ENCODE peak calls at places on chromosomes 6 and 20, in four cellular contexts. W is neural crest cell; N is cardiac muscle cell; I is CD4-positive, alpha-beta T cell. J is an unnamed sample.

GRCh38 chr20:57654363-57654997 is 34.3 kb upstream of the ZBP1 start:
- DNase-seq in I (peak; percentile 56), W (peak; percentile 50), N (peak; percentile 73), J (peak; percentile 55)

GRCh38 chr6:170135041-170135440 is 155.8 kb downstream of the DLL1 start:
- DNase-seq in W (no peak), N (no peak), I (no peak), J (no peak)

GRCh38 chr6:158086054-158086705 is 81.9 kb downstream of the SERAC1 start:
- DNase-seq in W (no peak), I (no peak), N (peak; percentile 40), J (no peak)

GRCh38 chr6:28807682-28808280 is 116.0 kb downstream of the TRIM27 start:
- DNase-seq in I (no peak), W (no peak), N (peak; percentile 48), J (no peak)

GRCh38 chr6:130019796-130020105 is 1.4 kb downstream of the L3MBTL3 start:
- DNase-seq in W (no peak), I (no peak), N (no peak), J (no peak)

GRCh38 chr20:13336308-13337089 is 115.4 kb downstream of the ISM1 start:
- DNase-seq in N (no peak), I (no peak), W (no peak), J (no peak)

GRCh38 chr6:167764713-167765479 is 61.8 kb upstream of the AFDN start:
- DNase-seq in I (no peak), W (no peak), N (no peak), J (no peak)

GRCh38 chr6:132715204-132715603 is 1.3 kb upstream of the VNN1 start:
- DNase-seq in W (peak; percentile 16), N (peak; percentile 92), I (no peak), J (no peak)

GRCh38 chr6:159094444-159095252 is 49.9 kb upstream of the TAGAP start:
- DNase-seq in N (no peak), I (peak; percentile 48), W (no peak), J (peak; percentile 76)

GRCh38 chr6:167007930-167008329 is 8.7 kb downstream of the CEP43 start:
- DNase-seq in N (no peak), I (no peak), W (no peak), J (no peak)

DNA sequence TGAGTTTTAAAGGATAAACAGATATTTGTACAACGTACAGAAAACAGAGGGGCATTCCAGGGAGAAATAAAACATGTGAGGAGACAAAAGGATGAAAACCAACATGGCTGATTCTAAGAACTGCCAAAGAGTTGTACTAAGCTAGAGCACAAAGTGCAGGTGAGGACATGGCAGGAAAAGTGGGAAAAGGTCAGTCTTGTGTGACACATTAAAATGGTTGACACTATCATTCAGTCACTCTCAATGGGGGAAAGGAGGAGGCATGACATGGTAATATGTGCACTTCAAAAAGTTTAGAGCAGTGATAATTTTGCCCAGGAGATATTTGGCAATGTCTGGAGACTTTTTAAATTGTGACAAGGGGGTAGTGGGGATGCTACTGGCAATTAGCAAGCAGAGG is 21.8 kb downstream of the PHIP start:
- DNase-seq in W (no peak), I (no peak), N (no peak), J (no peak)
- TF ChIP-seq CTCF in W (no peak), I (no peak), N (no peak), J (no peak)

GRCh38 chr6:36389353-36389752 is 1.9 kb upstream of the ETV7 start:
- DNase-seq in I (no peak), W (no peak), N (no peak), J (no peak)

GRCh38 chr6:36383608-36384007 is 3.9 kb downstream of the ETV7 start:
- DNase-seq in I (no peak), W (no peak), N (no peak), J (no peak)

GRCh38 chr6:36384095-36384494 is 3.4 kb downstream of the ETV7 start:
- DNase-seq in N (no peak), W (no peak), I (no peak), J (no peak)

GRCh38 chr6:36387440-36388303 is at the start of gene ETV7:
- DNase-seq in W (no peak), N (peak; percentile 30), I (peak; percentile 21), J (no peak)

GRCh38 chr6:36386495-36387439 is 702 bp downstream of the ETV7 start:
- DNase-seq in I (peak; percentile 11), W (no peak), N (peak; percentile 75), J (peak; percentile 27)
- TF ChIP-seq CTCF in I (no peak), W (peak; percentile 36), N (peak; percentile 35), J (no peak)

DNA sequence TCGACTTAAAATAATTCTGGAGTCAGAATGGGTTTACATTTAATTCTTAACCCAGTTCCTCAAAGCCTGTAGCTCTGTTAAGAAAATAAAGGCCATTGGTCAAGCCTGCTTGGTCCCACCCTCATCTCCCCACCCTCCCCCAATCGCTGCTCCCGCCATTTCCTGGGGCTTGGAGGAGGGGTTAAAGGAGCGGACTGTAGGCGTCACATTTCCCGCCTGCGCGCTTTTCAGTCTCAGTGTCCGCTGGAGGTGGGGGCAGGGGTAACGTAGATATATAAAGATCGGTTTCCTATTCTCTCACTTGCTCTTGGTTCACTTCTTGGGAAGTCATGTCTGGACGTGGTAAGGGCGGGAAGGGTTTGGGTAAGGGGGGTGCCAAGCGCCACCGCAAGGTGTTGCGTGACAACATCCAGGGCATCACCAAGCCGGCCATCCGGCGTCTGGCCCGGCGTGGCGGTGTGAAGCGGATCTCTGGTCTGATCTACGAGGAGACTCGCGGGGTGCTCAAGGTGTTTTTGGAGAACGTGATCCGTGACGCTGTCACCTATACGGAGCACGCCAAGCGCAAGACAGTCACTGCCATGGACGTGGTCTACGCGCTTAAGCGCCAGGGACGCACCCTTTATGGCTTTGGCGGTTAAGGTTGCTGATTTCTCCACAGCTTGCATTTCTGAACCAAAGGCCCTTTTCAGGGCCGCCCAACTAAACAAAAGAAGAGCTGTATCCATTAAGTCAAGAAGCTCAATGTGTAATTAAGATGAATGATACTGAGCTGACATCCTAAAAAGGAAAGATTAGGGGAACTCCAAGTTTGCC is 59.0 kb downstream of the TRIM38 start:
- DNase-seq in I (peak; percentile 79), W (peak; percentile 74), N (peak; percentile 96), J (peak; percentile 75)
- TF ChIP-seq CTCF in I (no peak), W (no peak), N (no peak), J (no peak)

GRCh38 chr6:61558796-61559195 is 727.2 kb downstream of the KHDRBS2 start:
- DNase-seq in I (no peak), N (no peak), W (no peak), J (no peak)
- TF ChIP-seq CTCF in I (no peak), N (no peak), W (no peak), J (no peak)

GRCh38 chr6:16739329-16739801 is 21.9 kb downstream of the ATXN1 start:
- DNase-seq in I (no peak), W (no peak), N (no peak), J (no peak)
- TF ChIP-seq CTCF in I (peak; percentile 39), W (no peak), N (no peak), J (no peak)

DNA sequence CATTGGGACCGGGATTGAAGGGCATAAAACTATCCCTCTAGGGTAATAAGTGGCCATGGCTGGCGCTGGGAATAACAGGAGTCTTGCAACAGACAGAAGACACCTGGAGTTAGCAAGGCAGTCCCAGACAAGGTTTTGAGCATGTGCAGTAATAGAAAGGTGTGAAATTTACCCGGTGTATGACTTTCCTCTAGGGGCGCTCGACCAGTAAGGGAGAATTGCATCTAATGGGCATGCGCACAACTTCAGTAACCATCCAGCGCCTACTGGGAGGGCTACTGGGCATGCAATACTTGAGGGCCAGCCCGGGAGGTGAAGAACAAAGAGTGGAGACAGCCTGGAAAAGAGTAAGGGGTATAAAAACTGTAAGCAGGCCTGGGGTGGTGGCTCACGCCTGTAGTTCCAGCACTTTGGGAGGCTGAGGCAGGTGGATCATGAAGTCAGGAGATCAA is 32.7 kb downstream of the SERPINB6 start:
- DNase-seq in I (no peak), W (no peak), N (no peak), J (no peak)
- TF ChIP-seq CTCF in I (no peak), W (no peak), N (peak; percentile 20), J (no peak)

GRCh38 chr20:63920226-63920625 is 25.3 kb downstream of the DNAJC5 start:
- DNase-seq in W (no peak), I (no peak), N (no peak), J (no peak)
- TF ChIP-seq CTCF in W (no peak), I (no peak), N (no peak), J (no peak)

GRCh38 chr20:8219403-8219802 is 87.3 kb downstream of the PLCB1 start:
- DNase-seq in W (no peak), N (no peak), I (no peak), J (no peak)

GRCh38 chr20:8218861-8219260 is 86.8 kb downstream of the PLCB1 start:
- DNase-seq in I (no peak), W (no peak), N (no peak), J (no peak)

GRCh38 chr20:8221887-8222419 is 89.9 kb downstream of the PLCB1 start:
- DNase-seq in W (no peak), I (no peak), N (no peak), J (no peak)

GRCh38 chr20:8223096-8223870 is 91.2 kb downstream of the PLCB1 start:
- DNase-seq in W (no peak), I (no peak), N (peak; percentile 81), J (no peak)

GRCh38 chr20:8220716-8221115 is 88.7 kb downstream of the PLCB1 start:
- DNase-seq in N (no peak), W (no peak), I (no peak), J (no peak)
- TF ChIP-seq CTCF in N (no peak), W (no peak), I (no peak), J (no peak)